ENCODE peak calls at places on chromosome 9, in nine cellular contexts. One of them, this sample, is unnamed.

GRCh38 chr9:14313951-14314423 is at the start of gene NFIB:
- DNase-seq in stimulated activated CD8-positive, alpha-beta memory T cell treated with anti-CD3 and anti-CD28 coated beads, Interleukin-7, amount 100 ng/mL, for 24 hours: no peak
- DNase-seq in activated gamma-delta T cell treated with Interleukin-2 at 50 U/mL for 16 hours: no peak
- DNase-seq in epithelial cell of proximal tubule: no peak
- DNase-seq in RPMI7951: peak; percentile 67
- DNase-seq in DMS153: no peak
- DNase-seq in AG08396: peak; percentile 42
- DNase-seq in NCI-H1436 treated with DMSO at 0.1 percent for 48 hours: no peak
- DNase-seq in HT1080: peak; percentile 48
- DNase-seq in this sample: no peak

GRCh38 chr9:26575041-26575440 is 317.6 kb downstream of the CAAP1 start:
- DNase-seq in AG08396: no peak
- DNase-seq in epithelial cell of proximal tubule: no peak
- DNase-seq in HT1080: no peak
- DNase-seq in NCI-H1436 treated with DMSO at 0.1 percent for 48 hours: no peak
- DNase-seq in DMS153: no peak
- DNase-seq in activated gamma-delta T cell treated with Interleukin-2 at 50 U/mL for 16 hours: no peak
- DNase-seq in RPMI7951: no peak
- DNase-seq in stimulated activated CD8-positive, alpha-beta memory T cell treated with anti-CD3 and anti-CD28 coated beads, Interleukin-7, amount 100 ng/mL, for 24 hours: no peak
- DNase-seq in this sample: no peak

GRCh38 chr9:22203371-22204138 is 194.4 kb upstream of the CDKN2B start:
- DNase-seq in activated gamma-delta T cell treated with Interleukin-2 at 50 U/mL for 16 hours: no peak
- DNase-seq in NCI-H1436 treated with DMSO at 0.1 percent for 48 hours: no peak
- DNase-seq in AG08396: peak; percentile 25
- DNase-seq in DMS153: no peak
- DNase-seq in epithelial cell of proximal tubule: no peak
- DNase-seq in RPMI7951: peak; percentile 49
- DNase-seq in HT1080: peak; percentile 9
- DNase-seq in stimulated activated CD8-positive, alpha-beta memory T cell treated with anti-CD3 and anti-CD28 coated beads, Interleukin-7, amount 100 ng/mL, for 24 hours: no peak
- DNase-seq in this sample: no peak

GRCh38 chr9:135078361-135078821 is 9.1 kb upstream of the OLFM1 start:
- DNase-seq in activated gamma-delta T cell treated with Interleukin-2 at 50 U/mL for 16 hours: no peak
- DNase-seq in AG08396: no peak
- DNase-seq in epithelial cell of proximal tubule: no peak
- DNase-seq in RPMI7951: no peak
- DNase-seq in DMS153: no peak
- DNase-seq in stimulated activated CD8-positive, alpha-beta memory T cell treated with anti-CD3 and anti-CD28 coated beads, Interleukin-7, amount 100 ng/mL, for 24 hours: no peak
- DNase-seq in HT1080: no peak
- DNase-seq in NCI-H1436 treated with DMSO at 0.1 percent for 48 hours: no peak
- DNase-seq in this sample: peak; percentile 8

GRCh38 chr9:113577525-113578261 is 114.2 kb downstream of the RGS3 start:
- DNase-seq in NCI-H1436 treated with DMSO at 0.1 percent for 48 hours: no peak
- DNase-seq in HT1080: peak; percentile 69
- DNase-seq in DMS153: no peak
- DNase-seq in RPMI7951: peak; percentile 95
- DNase-seq in epithelial cell of proximal tubule: no peak
- DNase-seq in activated gamma-delta T cell treated with Interleukin-2 at 50 U/mL for 16 hours: no peak
- DNase-seq in AG08396: peak; percentile 53
- DNase-seq in stimulated activated CD8-positive, alpha-beta memory T cell treated with anti-CD3 and anti-CD28 coated beads, Interleukin-7, amount 100 ng/mL, for 24 hours: no peak
- DNase-seq in this sample: no peak

GRCh38 chr9:89177401-89178161 is 1.0 kb downstream of the SHC3 start:
- DNase-seq in DMS153: no peak
- DNase-seq in AG08396: peak; percentile 36
- DNase-seq in RPMI7951: peak; percentile 19
- DNase-seq in activated gamma-delta T cell treated with Interleukin-2 at 50 U/mL for 16 hours: no peak
- DNase-seq in HT1080: no peak
- DNase-seq in stimulated activated CD8-positive, alpha-beta memory T cell treated with anti-CD3 and anti-CD28 coated beads, Interleukin-7, amount 100 ng/mL, for 24 hours: no peak
- DNase-seq in NCI-H1436 treated with DMSO at 0.1 percent for 48 hours: no peak
- DNase-seq in epithelial cell of proximal tubule: no peak
- DNase-seq in this sample: no peak

GRCh38 chr9:18365651-18366050 is 108.3 kb upstream of the ADAMTSL1 start:
- DNase-seq in HT1080: no peak
- DNase-seq in epithelial cell of proximal tubule: no peak
- DNase-seq in stimulated activated CD8-positive, alpha-beta memory T cell treated with anti-CD3 and anti-CD28 coated beads, Interleukin-7, amount 100 ng/mL, for 24 hours: no peak
- DNase-seq in AG08396: no peak
- DNase-seq in RPMI7951: no peak
- DNase-seq in activated gamma-delta T cell treated with Interleukin-2 at 50 U/mL for 16 hours: no peak
- DNase-seq in NCI-H1436 treated with DMSO at 0.1 percent for 48 hours: no peak
- DNase-seq in DMS153: no peak
- DNase-seq in this sample: no peak

GRCh38 chr9:2127486-2127885 is 112.3 kb downstream of the SMARCA2 start:
- DNase-seq in stimulated activated CD8-positive, alpha-beta memory T cell treated with anti-CD3 and anti-CD28 coated beads, Interleukin-7, amount 100 ng/mL, for 24 hours: no peak
- DNase-seq in activated gamma-delta T cell treated with Interleukin-2 at 50 U/mL for 16 hours: no peak
- DNase-seq in DMS153: no peak
- DNase-seq in epithelial cell of proximal tubule: peak; percentile 6
- DNase-seq in AG08396: peak; percentile 29
- DNase-seq in RPMI7951: peak; percentile 66
- DNase-seq in HT1080: peak; percentile 25
- DNase-seq in NCI-H1436 treated with DMSO at 0.1 percent for 48 hours: no peak
- DNase-seq in this sample: no peak

GRCh38 chr9:128393971-128394370 is 22.8 kb downstream of the URM1 start:
- DNase-seq in activated gamma-delta T cell treated with Interleukin-2 at 50 U/mL for 16 hours: no peak
- DNase-seq in AG08396: no peak
- DNase-seq in stimulated activated CD8-positive, alpha-beta memory T cell treated with anti-CD3 and anti-CD28 coated beads, Interleukin-7, amount 100 ng/mL, for 24 hours: no peak
- DNase-seq in DMS153: no peak
- DNase-seq in RPMI7951: no peak
- DNase-seq in NCI-H1436 treated with DMSO at 0.1 percent for 48 hours: no peak
- DNase-seq in epithelial cell of proximal tubule: no peak
- DNase-seq in HT1080: no peak
- DNase-seq in this sample: no peak